ENCODE peak calls at places on chromosomes 12 and 14, in six cellular contexts. Y is cardiac muscle cell; Q is body of pancreas; S is NT2/D1; A is right atrium auricular region; X is CD8-positive, alpha-beta memory T cell. P is an unnamed sample. For H3K9me3, the result is how much of the 10 kb centered on the place peaks cover.

GRCh38 chr12:119699199-119699765 is 31.3 kb downstream of the PRKAB1 start:
- DNase-seq in X (no peak), S (no peak), Q (no peak), A (no peak), Y (no peak), P (no peak)

GRCh38 chr14:59370158-59370557 is 95.0 kb downstream of the GPR135 start:
- DNase-seq in Q (no peak), Y (no peak), S (no peak), X (no peak), A (no peak), P (no peak)

GRCh38 chr14:71408362-71409035 is 501.2 kb downstream of the PCNX1 start:
- DNase-seq in S (no peak), X (no peak), Y (no peak), A (no peak), Q (no peak), P (no peak)

GRCh38 chr12:55899035-55899434 is 28.7 kb downstream of the PYM1 start:
- DNase-seq in S (no peak), X (no peak), Q (no peak), Y (peak), A (no peak), P (no peak)

GRCh38 chr12:8950287-8950574 is 786 bp upstream of the M6PR start:
- DNase-seq in S (no peak), A (no peak), X (no peak), Q (no peak), Y (no peak), P (peak)

GRCh38 chr12:65490193-65490592 is 211.7 kb downstream of the MSRB3 start:
- DNase-seq in Q (no peak), S (no peak), A (no peak), X (no peak), Y (peak), P (no peak)

GRCh38 chr12:20549115-20549719 is 145.9 kb upstream of the SLCO1C1 start:
- DNase-seq in A (no peak), Y (peak), S (peak), Q (no peak), X (no peak), P (no peak)

GRCh38 chr12:97557116-97557515 is 94.5 kb downstream of the RMST start:
- DNase-seq in S (no peak), Q (no peak), Y (no peak), X (no peak), A (no peak), P (no peak)

GRCh38 chr12:79086546-79086945 is 222.0 kb downstream of the SYT1 start:
- DNase-seq in S (no peak), Q (no peak), X (no peak), A (no peak), Y (no peak), P (no peak)

GRCh38 chr12:13173012-13173441 is 23.5 kb upstream of the EMP1 start:
- DNase-seq in S (no peak), A (no peak), Q (no peak), X (no peak), Y (peak), P (no peak)

GRCh38 chr14:79279645-79280399 is 931.5 kb downstream of the DIO2 start:
- DNase-seq in X (no peak), Y (no peak), Q (peak), S (no peak), A (no peak), P (no peak)

DNA sequence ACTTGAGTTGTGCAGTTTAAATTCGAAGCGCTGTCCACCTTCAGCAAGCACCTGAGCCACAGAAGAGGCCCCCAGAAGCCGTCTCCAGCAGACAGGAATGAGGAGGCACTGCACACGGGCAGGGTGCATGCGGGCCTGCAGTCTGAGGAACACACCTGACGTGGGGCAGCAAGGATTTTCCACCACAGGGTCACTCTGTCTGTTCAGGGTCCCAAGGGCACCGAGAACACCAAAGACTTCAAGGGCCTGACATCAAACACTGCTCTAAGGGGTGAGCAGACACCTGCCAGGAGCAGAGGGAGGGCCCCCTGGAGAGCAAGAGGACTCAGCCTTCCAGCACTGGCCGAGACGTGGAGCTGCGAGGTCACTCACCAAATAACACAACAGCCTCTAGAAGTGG is 99.7 kb upstream of the C14orf180 start:
- DNase-seq in Q (no peak), X (no peak), S (no peak), A (no peak), Y (no peak), P (no peak)
- H3K9me3 ChIP-seq in Q (under half), X (under half), S (under half), A (under half), Y (under half), P (under half)

DNA sequence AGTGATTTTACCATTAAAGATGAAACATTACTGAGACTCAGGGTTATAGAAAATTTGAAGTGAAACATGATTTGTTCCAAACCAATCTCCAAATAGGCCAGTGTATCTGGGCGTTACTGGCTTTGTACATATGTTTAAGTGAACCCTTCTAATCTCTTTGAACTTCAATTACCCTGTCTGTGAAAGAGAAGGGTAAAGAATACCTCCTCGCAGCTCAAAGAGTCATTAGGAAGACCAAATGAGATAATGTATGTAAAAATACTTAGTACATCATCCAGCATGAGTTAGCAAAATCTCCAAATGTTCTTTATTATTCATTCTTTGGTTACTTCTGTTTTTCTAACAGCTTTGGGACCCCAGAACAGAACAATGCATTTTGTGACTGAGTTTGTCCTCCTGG is at the start of gene OR11H6:
- DNase-seq in A (no peak), S (no peak), Y (no peak), X (no peak), Q (no peak), P (no peak)
- H3K9me3 ChIP-seq in A (under half), S (under half), Y (under half), X (under half), Q (under half), P (under half)

GRCh38 chr14:97900187-97900586 is 1103.0 kb downstream of the VRK1 start:
- DNase-seq in Q (no peak), S (no peak), X (no peak), A (no peak), Y (no peak), P (no peak)

GRCh38 chr14:97902630-97903029 is 1105.4 kb downstream of the VRK1 start:
- DNase-seq in S (no peak), X (no peak), A (no peak), Y (no peak), Q (no peak), P (no peak)
- H3K9me3 ChIP-seq in S (under half), X (under half), A (under half), Y (under half), Q (under half), P (under half)

GRCh38 chr14:85319101-85319500 is 210.8 kb upstream of the FLRT2 start:
- DNase-seq in S (no peak), Y (no peak), A (no peak), Q (no peak), X (no peak), P (no peak)
- H3K9me3 ChIP-seq in S (under half), Y (under half), A (under half), Q (under half), X (under half), P (under half)

DNA sequence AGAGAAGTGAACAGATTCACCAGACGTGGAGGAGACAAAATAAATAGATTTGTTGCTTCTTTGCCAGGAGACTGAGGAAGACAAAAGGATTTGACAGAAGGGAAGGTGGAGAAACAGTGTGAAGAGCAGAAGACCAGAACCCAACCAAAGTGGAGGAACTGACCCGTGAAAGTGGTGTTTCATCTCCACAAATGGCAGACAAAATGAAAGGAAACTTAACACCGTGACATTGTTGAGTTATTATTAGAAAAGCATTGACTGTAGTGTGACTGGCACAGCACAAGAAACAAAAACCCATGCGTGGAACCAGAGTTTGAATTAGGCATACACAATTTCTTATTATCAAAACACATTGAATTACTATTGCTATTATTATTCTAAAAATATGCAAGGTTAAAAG is 518.1 kb downstream of the TMEM121 start:
- DNase-seq in X (no peak), A (no peak), Q (no peak), Y (no peak), S (no peak), P (no peak)
- H3K9me3 ChIP-seq in X (under half), A (under half), Q (under half), Y (under half), S (under half), P (under half)

GRCh38 chr12:73301530-73301929 is 1029.4 kb downstream of the TRHDE start:
- DNase-seq in A (no peak), Q (no peak), Y (no peak), X (no peak), S (no peak), P (no peak)

GRCh38 chr12:73308747-73309146 is 1036.6 kb downstream of the TRHDE start:
- DNase-seq in Q (no peak), A (no peak), S (no peak), X (no peak), Y (no peak), P (no peak)

GRCh38 chr12:73308079-73308478 is 1035.9 kb downstream of the TRHDE start:
- DNase-seq in S (no peak), Q (no peak), X (no peak), Y (no peak), A (no peak), P (no peak)

GRCh38 chr12:73307260-73307659 is 1035.1 kb downstream of the TRHDE start:
- DNase-seq in A (no peak), Q (no peak), S (no peak), Y (no peak), X (no peak), P (no peak)
- H3K9me3 ChIP-seq in A (under half), Q (under half), S (under half), Y (under half), X (under half), P (under half)

DNA sequence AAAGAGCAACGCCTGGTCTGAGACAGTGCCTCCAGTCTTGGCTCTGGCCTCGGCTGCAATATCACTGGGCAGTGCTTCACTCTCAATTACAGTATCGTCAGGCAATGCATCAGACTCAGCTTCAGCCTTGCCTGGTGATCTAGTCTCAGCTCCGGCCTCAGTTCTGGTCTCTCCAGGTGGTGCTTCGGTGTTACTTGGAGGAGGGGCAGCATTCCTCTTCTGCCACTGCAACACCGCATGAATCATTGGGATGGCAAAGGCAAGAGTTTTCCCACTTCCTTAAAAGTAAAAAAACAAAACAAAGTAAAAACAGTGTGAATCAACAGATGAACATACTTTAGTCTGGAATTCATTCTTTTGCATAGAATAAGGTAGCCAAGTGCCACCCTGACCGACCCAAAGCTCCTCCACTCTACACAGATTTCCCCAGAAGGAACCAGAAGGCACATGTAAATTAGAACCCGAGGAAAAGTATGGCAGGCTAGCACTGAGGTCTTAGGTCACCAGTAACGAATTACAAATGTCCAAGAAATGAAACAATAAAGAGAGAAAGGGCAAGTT is 18.6 kb downstream of the DDX24 start:
- DNase-seq in X (no peak), Q (no peak), Y (no peak), A (no peak), S (no peak), P (no peak)
- H3K9me3 ChIP-seq in X (under half), Q (under half), Y (under half), A (under half), S (under half), P (under half)

GRCh38 chr12:34349673-34349961 is 327.3 kb downstream of the ALG10 start:
- DNase-seq in X (no peak), A (no peak), Y (no peak), S (no peak), Q (no peak), P (no peak)

GRCh38 chr12:34347367-34347766 is 325.1 kb downstream of the ALG10 start:
- DNase-seq in S (peak), Q (no peak), Y (no peak), X (no peak), A (no peak), P (no peak)

GRCh38 chr12:34348064-34348463 is 325.8 kb downstream of the ALG10 start:
- DNase-seq in Y (no peak), A (no peak), X (no peak), S (no peak), Q (no peak), P (no peak)

GRCh38 chr12:34350092-34351041 is 328.1 kb downstream of the ALG10 start:
- DNase-seq in X (no peak), A (no peak), Q (no peak), S (no peak), Y (no peak), P (no peak)

DNA sequence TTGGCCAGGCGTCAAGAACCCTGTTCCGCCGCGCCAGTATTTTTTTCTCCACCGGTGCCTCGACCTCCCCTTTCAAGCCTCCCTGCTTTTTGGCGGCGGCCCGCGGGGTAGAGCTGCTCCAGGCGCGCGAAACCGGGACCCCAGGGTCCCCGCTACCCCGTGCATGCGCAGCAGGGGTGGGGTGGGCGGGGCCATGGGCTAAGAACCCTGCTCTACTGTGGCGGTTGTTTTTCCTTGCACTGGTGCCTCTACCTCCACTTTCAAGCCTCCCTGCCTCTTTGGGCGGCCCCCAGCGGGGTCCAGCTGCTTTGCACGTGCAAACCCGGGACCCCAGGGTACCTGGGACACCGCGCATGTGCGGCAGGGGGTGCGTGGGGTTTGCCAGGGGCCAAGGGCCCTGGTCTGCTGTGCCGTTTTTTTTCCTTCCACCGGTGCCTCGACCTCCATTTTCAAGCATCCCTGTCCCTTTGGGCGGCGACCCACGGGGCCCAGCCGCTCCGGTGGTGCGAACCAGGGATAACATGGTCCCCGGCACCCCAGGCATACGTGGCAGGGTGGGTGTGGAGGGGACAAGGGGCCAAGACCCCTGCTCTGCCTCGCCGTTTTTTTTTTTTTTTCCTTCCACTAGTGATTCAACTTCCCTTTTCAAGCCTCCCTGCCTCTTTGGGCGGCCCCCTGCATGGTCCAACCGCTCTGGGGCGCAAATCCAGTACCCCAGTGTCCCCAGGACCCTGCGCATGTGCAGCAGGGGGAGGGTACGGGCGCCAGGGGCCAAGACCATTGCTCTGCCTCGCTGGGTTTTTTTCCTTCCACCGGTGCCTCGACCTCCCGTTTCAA is 326.8 kb downstream of the ALG10 start:
- DNase-seq in S (no peak), X (no peak), A (no peak), Q (no peak), Y (no peak), P (no peak)
- H3K9me3 ChIP-seq in S (under half), X (under half), A (under half), Q (under half), Y (under half), P (under half)

DNA sequence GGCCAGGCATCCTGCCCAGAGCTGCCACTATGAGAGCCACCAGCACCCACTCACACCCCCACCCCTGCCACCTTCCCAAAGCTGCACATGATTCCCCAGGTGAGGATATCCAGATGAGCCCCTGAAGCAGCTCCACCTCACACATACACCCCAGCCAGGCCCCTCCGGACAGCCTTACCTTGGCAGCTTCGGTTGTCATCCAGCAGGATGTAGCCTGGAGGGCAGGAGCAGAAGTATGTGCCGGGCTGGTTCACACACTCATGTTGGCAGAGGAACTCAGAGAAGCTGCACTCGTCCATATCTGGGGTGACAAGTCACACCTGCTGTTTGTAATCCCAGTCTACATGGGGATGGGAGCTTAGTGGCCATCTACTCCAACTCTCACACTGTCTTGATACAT is 15.4 kb upstream of the TC2N start:
- DNase-seq in Y (no peak), S (no peak), X (no peak), Q (no peak), A (no peak), P (no peak)
- H3K9me3 ChIP-seq in Y (under half), S (under half), X (under half), Q (under half), A (under half), P (under half)